ENCODE peak calls at places on chromosomes 4 and X, in five cellular contexts. E is GM12891, Z is GM12878, B is H1, V is HepG2. W is an unnamed sample.

GRCh38 chr4:84878090-84878489 is 88.4 kb downstream of the WDFY3 start:
- DNase-seq in V (no peak), B (no peak), E (no peak), Z (no peak), W (no peak)

GRCh38 chrX:103585421-103586313 is at the start of gene TCEAL4:
- DNase-seq in E (no peak), V (no peak), B (peak; percentile 52), Z (no peak), W (peak; percentile 25)

GRCh38 chr4:152957437-152958185 is 21.5 kb downstream of the FHDC1 start:
- DNase-seq in B (no peak), Z (no peak), V (no peak), E (no peak), W (no peak)

GRCh38 chrX:18707442-18708049 is at the start of gene PPEF1:
- DNase-seq in Z (no peak), B (no peak), V (no peak), E (no peak), W (no peak)

GRCh38 chrX:11138498-11139390 is 27.6 kb downstream of the HCCS start:
- DNase-seq in V (no peak), E (no peak), Z (no peak), B (no peak), W (peak; percentile 8)

GRCh38 chrX:7120578-7121219 is 26.8 kb upstream of the STS start:
- DNase-seq in Z (no peak), E (no peak), B (no peak), V (peak; percentile 69), W (no peak)

GRCh38 chrX:63918611-63919010 is 133.6 kb upstream of the ARHGEF9 start:
- DNase-seq in V (no peak), Z (no peak), B (no peak), E (no peak), W (no peak)

GRCh38 chr4:137543650-137544049 is 11.4 kb upstream of the PCDH18 start:
- DNase-seq in E (no peak), Z (no peak), V (no peak), B (no peak), W (no peak)

GRCh38 chrX:151789179-151789800 is 54.7 kb downstream of the CNGA2 start:
- DNase-seq in B (no peak), Z (no peak), V (no peak), E (no peak), W (no peak)

GRCh38 chr4:57078685-57079521 is 31.3 kb downstream of the IGFBP7 start:
- DNase-seq in E (no peak), V (peak; percentile 46), B (no peak), Z (no peak), W (no peak)

GRCh38 chr4:76867880-76868655 is 29.9 kb downstream of the SOWAHB start:
- DNase-seq in V (no peak), E (no peak), B (peak; percentile 55), Z (no peak), W (no peak)

GRCh38 chrX:22093550-22093949 is 61.4 kb downstream of the PHEX start:
- DNase-seq in Z (no peak), V (no peak), E (no peak), B (no peak), W (no peak)

GRCh38 chr4:126051709-126052424 is 737.1 kb downstream of the FAT4 start:
- DNase-seq in E (no peak), V (no peak), B (no peak), Z (no peak), W (no peak)

GRCh38 chr4:84681488-84682274 is 98.8 kb downstream of the CDS1 start:
- DNase-seq in B (no peak), E (no peak), V (peak; percentile 38), Z (no peak), W (no peak)

GRCh38 chrX:150421816-150422215 is 58.7 kb downstream of the MAMLD1 start:
- DNase-seq in Z (no peak), E (no peak), B (no peak), V (no peak), W (no peak)

GRCh38 chrX:17432158-17432557 is 57.2 kb downstream of the NHS start:
- DNase-seq in V (no peak), E (no peak), B (no peak), Z (no peak), W (no peak)

GRCh38 chr4:157521916-157522315 is 301.4 kb downstream of the GRIA2 start:
- DNase-seq in B (no peak), E (no peak), V (no peak), Z (no peak), W (no peak)

GRCh38 chr4:72295966-72296557 is 264.3 kb downstream of the NPFFR2 start:
- DNase-seq in Z (no peak), V (peak; percentile 20), B (no peak), E (no peak), W (no peak)

GRCh38 chrX:15207384-15207783 is 62.5 kb downstream of the ASB9 start:
- DNase-seq in Z (no peak), B (no peak), E (no peak), V (no peak), W (no peak)

GRCh38 chr4:155666701-155667537 is at the start of gene GUCY1A1:
- DNase-seq in Z (no peak), E (peak; percentile 12), V (no peak), B (peak; percentile 67), W (peak; percentile 5)

GRCh38 chrX:7690842-7691241 is 152.1 kb upstream of the VCX start:
- DNase-seq in B (no peak), V (no peak), E (no peak), Z (no peak), W (no peak)

GRCh38 chr4:83873996-83874395 is 338.1 kb downstream of the GPAT3 start:
- DNase-seq in E (no peak), B (no peak), Z (no peak), V (no peak), W (no peak)

GRCh38 chrX:29477878-29478277 is 737.5 kb upstream of the MAGEB2 start:
- DNase-seq in B (no peak), V (no peak), Z (no peak), E (no peak), W (no peak)

GRCh38 chrX:29478336-29479069 is 736.9 kb upstream of the MAGEB2 start:
- DNase-seq in B (peak; percentile 43), Z (peak; percentile 51), E (no peak), V (peak; percentile 0), W (peak; percentile 23)
- TF ChIP-seq TAF1 in B (no peak), Z (no peak), E (no peak), V (no peak), W (no peak)

DNA sequence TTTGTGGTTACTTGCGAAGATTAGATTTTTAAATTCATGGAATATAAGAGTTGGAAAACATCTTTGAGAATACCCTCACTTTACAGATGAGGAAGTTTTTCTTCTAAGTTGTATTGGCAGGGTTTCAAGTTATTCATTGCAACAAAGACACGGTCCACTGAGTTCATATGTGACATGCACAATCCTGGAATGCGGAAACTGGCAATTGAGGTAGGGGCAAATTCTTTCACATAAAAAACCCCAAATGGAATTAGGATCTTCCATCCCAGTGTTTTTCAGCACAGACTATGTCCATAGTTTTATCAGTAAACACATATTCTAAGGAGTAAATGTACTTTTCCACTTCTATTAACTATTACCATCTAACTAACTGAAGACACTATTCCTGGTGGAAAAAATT is 81.8 kb upstream of the NAP1L5 start:
- DNase-seq in V (no peak), Z (no peak), E (no peak), B (no peak), W (no peak)
- TF ChIP-seq POLR2AphosphoS5 in V (no peak), Z (no peak), E (no peak), B (no peak), W (no peak)

DNA sequence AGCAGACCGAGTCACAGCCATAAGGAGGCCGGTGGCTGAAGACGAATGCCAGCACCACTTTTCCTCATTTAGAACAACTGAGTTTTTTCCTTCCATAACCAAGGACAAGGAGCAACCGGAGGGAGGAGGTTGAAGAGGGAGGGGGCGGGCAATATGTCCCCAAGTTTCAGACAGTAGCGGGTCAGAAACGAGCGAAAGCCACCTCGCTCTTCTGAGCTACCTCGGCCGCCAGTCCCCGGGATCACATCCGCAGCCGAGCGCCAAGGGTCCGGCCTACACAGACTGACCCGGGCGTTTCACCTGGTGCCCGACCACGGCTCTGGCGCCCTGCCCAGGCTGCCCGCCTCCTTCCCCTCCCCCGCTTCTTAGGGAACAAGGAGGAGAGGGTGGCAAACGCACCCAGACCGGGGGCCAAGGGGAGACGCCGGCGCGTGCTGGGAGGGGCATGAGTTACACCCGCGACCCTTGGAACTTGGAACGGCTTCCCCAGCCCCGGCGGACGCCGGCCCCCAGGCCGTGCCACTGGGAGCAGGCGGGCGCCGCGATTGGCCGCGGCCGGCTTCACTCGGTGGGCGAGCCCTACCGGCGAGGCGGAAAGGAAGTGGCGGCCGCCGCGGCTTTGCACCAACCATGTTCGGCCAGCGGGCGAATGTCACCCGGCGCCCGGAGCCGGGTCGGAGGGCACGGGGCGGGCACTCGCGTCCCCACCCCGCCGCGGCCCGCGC is 1.6 kb downstream of the IRF2 start:
- DNase-seq in B (peak; percentile 86), Z (no peak), E (peak; percentile 37), V (peak; percentile 71), W (peak; percentile 51)
- TF ChIP-seq POLR2A in B (peak; percentile 56), Z (peak; percentile 83), E (peak; percentile 49), V (no peak), W (peak; percentile 75)

GRCh38 chr4:3827616-3828492 is 61.7 kb downstream of the ADRA2C start:
- DNase-seq in V (peak; percentile 85), B (no peak), E (no peak), Z (no peak), W (no peak)
- TF ChIP-seq TAF1 in V (no peak), B (no peak), E (no peak), Z (no peak), W (no peak)

GRCh38 chrX:101078716-101079115 is at the start of gene TMEM35A:
- DNase-seq in V (no peak), Z (no peak), B (peak; percentile 49), E (no peak), W (no peak)
- TF ChIP-seq POLR2AphosphoS5 in V (no peak), Z (no peak), B (no peak), E (no peak), W (no peak)